ENCODE peak calls at places on chromosomes 4 and X, in six cellular contexts. Q is B cell; V is GM04504; O is GM13977; A is glutamatergic neuron; G is stimulated activated CD8-positive, alpha-beta memory T cell treated with anti-CD3 and anti-CD28 coated beads, Interleukin-2, amount 100 ng/mL, for 1 hour. L is an unnamed sample.

GRCh38 chrX:30190426-30190825 is 24.9 kb upstream of the MAGEB2 start:
- DNase-seq in Q (no peak), V (no peak), O (no peak), A (no peak), G (no peak), L (no peak)

GRCh38 chrX:46554942-46555341 is 9.7 kb upstream of the ZNF674 start:
- DNase-seq in Q (no peak), V (no peak), O (no peak), A (no peak), G (no peak), L (no peak)

GRCh38 chr4:152974732-152975614 is 38.9 kb downstream of the FHDC1 start:
- DNase-seq in Q (no peak), V (no peak), O (no peak), A (no peak), G (no peak), L (no peak)

GRCh38 chr4:26248647-26249046 is 72.2 kb upstream of the RBPJ start:
- DNase-seq in Q (no peak), V (peak; percentile 41), O (no peak), A (no peak), G (no peak), L (no peak)

GRCh38 chr4:8289956-8290700 is 20.6 kb downstream of the HTRA3 start:
- DNase-seq in Q (no peak), V (no peak), O (no peak), A (peak; percentile 5), G (no peak), L (peak; percentile 53)

GRCh38 chrX:100745806-100746537 is 14.1 kb upstream of the SYTL4 start:
- DNase-seq in Q (no peak), V (no peak), O (no peak), A (no peak), G (no peak), L (no peak)

GRCh38 chrX:136608295-136608933 is 39.5 kb upstream of the CD40LG start:
- DNase-seq in Q (peak; percentile 48), V (no peak), O (no peak), A (no peak), G (peak; percentile 21), L (no peak)

GRCh38 chrX:23825675-23826074 is 42.7 kb downstream of the SAT1 start:
- DNase-seq in Q (no peak), V (no peak), O (no peak), A (no peak), G (no peak), L (no peak)

GRCh38 chr4:158823461-158823873 is 54.6 kb downstream of the FNIP2 start:
- DNase-seq in Q (no peak), V (no peak), O (no peak), A (no peak), G (no peak), L (no peak)

GRCh38 chrX:72051589-72051988 is 80.1 kb downstream of the RTL5 start:
- DNase-seq in Q (no peak), V (no peak), O (no peak), A (no peak), G (no peak), L (peak; percentile 21)

GRCh38 chr4:123699823-123700822 is 303.5 kb downstream of the SPRY1 start:
- DNase-seq in Q (no peak), V (peak; percentile 85), O (no peak), A (no peak), G (no peak), L (no peak)

L was measured in chondrocyte.